ENCODE peak calls at places on chromosomes 11 and 22, in six cellular contexts. E, R, D, G, M and I are unnamed samples.

GRCh38 chr11:67731583-67731982 is 57.2 kb upstream of the ALDH3B2 start:
- DNase-seq in E (no peak), R (no peak), D (no peak), G (no peak), M (no peak), I (no peak)

GRCh38 chr22:48923909-48924475 is 903.7 kb downstream of the BRD1 start:
- DNase-seq in E (peak; percentile 15), R (no peak), D (no peak), G (no peak), M (no peak), I (no peak)

GRCh38 chr11:96622026-96622634 is 232.3 kb downstream of the JRKL start:
- DNase-seq in E (no peak), R (no peak), D (no peak), G (no peak), M (no peak), I (no peak)

GRCh38 chr11:2538951-2539735 is 94.3 kb downstream of the KCNQ1 start:
- DNase-seq in E (peak; percentile 55), R (peak; percentile 73), D (no peak), G (no peak), M (peak; percentile 38), I (no peak)

GRCh38 chr11:60700689-60701508 is 1.5 kb downstream of the MS4A8 start:
- DNase-seq in E (no peak), R (no peak), D (peak; percentile 62), G (no peak), M (no peak), I (peak; percentile 63)

GRCh38 chr11:1257916-1258315 is 35.0 kb downstream of the MUC5B start:
- DNase-seq in E (no peak), R (no peak), D (no peak), G (no peak), M (no peak), I (no peak)

GRCh38 chr11:17747131-17747955 is 12.8 kb downstream of the KCNC1 start:
- DNase-seq in E (no peak), R (no peak), D (no peak), G (no peak), M (no peak), I (no peak)

GRCh38 chr11:92306966-92307504 is 82.4 kb downstream of the FAT3 start:
- DNase-seq in E (no peak), R (no peak), D (no peak), G (no peak), M (no peak), I (no peak)

GRCh38 chr11:61791737-61792309 is 576 bp downstream of the TMEM258 start:
- DNase-seq in E (peak; percentile 93), R (no peak), D (no peak), G (peak; percentile 38), M (peak; percentile 68), I (peak; percentile 66)

GRCh38 chr11:3942160-3942955 is 86.9 kb downstream of the STIM1 start:
- DNase-seq in E (no peak), R (no peak), D (no peak), G (no peak), M (no peak), I (no peak)

GRCh38 chr11:69326622-69327219 is 32.8 kb downstream of the MYEOV start:
- DNase-seq in E (peak; percentile 23), R (peak; percentile 53), D (peak; percentile 6), G (no peak), M (no peak), I (no peak)

GRCh38 chr11:19905280-19905853 is 192.7 kb downstream of the NAV2 start:
- DNase-seq in E (no peak), R (no peak), D (no peak), G (no peak), M (no peak), I (no peak)

GRCh38 chr11:128928400-128928799 is 14.3 kb downstream of the TP53AIP1 start:
- DNase-seq in E (no peak), R (no peak), D (no peak), G (no peak), M (no peak), I (no peak)

GRCh38 chr11:121892131-121892681 is 223.8 kb downstream of the BLID start:
- DNase-seq in E (no peak), R (peak; percentile 87), D (peak; percentile 42), G (peak; percentile 33), M (no peak), I (peak; percentile 8)

GRCh38 chr11:113261709-113262475 is 52.5 kb upstream of the TTC12 start:
- DNase-seq in E (peak; percentile 76), R (peak; percentile 45), D (no peak), G (no peak), M (no peak), I (no peak)

GRCh38 chr22:26894766-26895485 is 237.5 kb downstream of the MIAT start:
- DNase-seq in E (peak; percentile 78), R (no peak), D (no peak), G (no peak), M (no peak), I (no peak)

GRCh38 chr11:120827820-120828219 is 196.1 kb upstream of the TBCEL start:
- DNase-seq in E (no peak), R (no peak), D (no peak), G (no peak), M (no peak), I (no peak)

GRCh38 chr11:33773399-33774355 is 643 bp downstream of the FBXO3 start:
- DNase-seq in E (no peak), R (peak; percentile 89), D (no peak), G (no peak), M (peak; percentile 47), I (no peak)

GRCh38 chr11:126090452-126090851 is 27.8 kb upstream of the CDON start:
- DNase-seq in E (no peak), R (no peak), D (no peak), G (no peak), M (no peak), I (no peak)

GRCh38 chr11:22244986-22245592 is 52.2 kb downstream of the ANO5 start:
- DNase-seq in E (peak; percentile 70), R (no peak), D (peak; percentile 62), G (peak; percentile 13), M (peak; percentile 44), I (peak; percentile 31)

GRCh38 chr11:2825886-2826678 is 59.5 kb downstream of the CDKN1C start:
- DNase-seq in E (peak; percentile 88), R (peak; percentile 94), D (no peak), G (peak; percentile 64), M (peak; percentile 72), I (no peak)

GRCh38 chr11:2377511-2378443 is 667 bp downstream of the CD81 start:
- DNase-seq in E (peak; percentile 78), R (peak; percentile 95), D (peak; percentile 57), G (peak; percentile 73), M (peak; percentile 83), I (peak; percentile 66)

GRCh38 chr22:30947163-30947820 is 21.3 kb downstream of the MORC2 start:
- DNase-seq in E (no peak), R (no peak), D (no peak), G (peak; percentile 38), M (no peak), I (peak; percentile 59)
- TF ChIP-seq CTCF in E (no peak), R (no peak), D (peak; percentile 42), G (no peak), M (no peak), I (no peak)

GRCh38 chr22:20604092-20604747 is 96.8 kb downstream of the MED15 start:
- DNase-seq in E (no peak), R (no peak), D (no peak), G (no peak), M (peak; percentile 21), I (no peak)

GRCh38 chr22:20604776-20605221 is 97.4 kb downstream of the MED15 start:
- DNase-seq in E (no peak), R (no peak), D (peak; percentile 34), G (no peak), M (no peak), I (no peak)

GRCh38 chr22:20600137-20600673 is 92.8 kb downstream of the MED15 start:
- DNase-seq in E (no peak), R (no peak), D (no peak), G (no peak), M (peak; percentile 28), I (no peak)

GRCh38 chr22:20601308-20601707 is 93.9 kb downstream of the MED15 start:
- DNase-seq in E (no peak), R (no peak), D (no peak), G (no peak), M (no peak), I (no peak)

DNA sequence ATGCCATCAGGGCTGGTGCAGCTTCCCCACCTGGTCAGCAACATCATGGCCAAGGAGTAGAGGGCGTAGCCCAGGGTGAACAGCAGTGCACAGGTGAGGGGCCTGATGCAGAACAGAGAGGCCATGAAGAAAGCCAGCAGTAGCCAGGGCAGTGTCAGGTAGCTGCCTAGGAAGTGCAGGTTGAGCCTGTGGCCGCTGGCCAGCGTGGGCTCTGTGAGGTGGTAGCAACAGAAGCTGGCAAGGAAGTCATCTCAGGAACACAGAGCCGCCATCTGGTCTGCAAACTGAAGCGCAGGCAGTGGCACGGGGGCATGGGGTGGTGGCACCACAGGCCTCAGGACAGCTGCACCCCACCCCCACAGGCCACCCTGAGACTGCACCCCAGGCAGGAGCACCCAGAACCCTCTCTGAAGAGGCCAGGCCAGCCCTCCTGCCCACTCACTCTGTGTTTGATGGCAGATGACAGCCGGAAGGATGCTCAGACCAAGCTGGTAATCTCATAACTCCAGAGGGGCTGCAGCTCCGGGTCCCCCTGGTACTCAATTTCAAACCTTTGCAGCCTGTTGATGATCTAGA is 95.3 kb downstream of the MED15 start:
- DNase-seq in E (no peak), R (no peak), D (peak; percentile 24), G (no peak), M (peak; percentile 33), I (no peak)
- TF ChIP-seq CTCF in E (no peak), R (no peak), D (no peak), G (no peak), M (no peak), I (no peak)

GRCh38 chr22:22111267-22111751 is 128.7 kb upstream of the TOP3B start:
- DNase-seq in E (no peak), R (no peak), D (no peak), G (no peak), M (no peak), I (no peak)

GRCh38 chr22:22111983-22112382 is 129.4 kb upstream of the TOP3B start:
- DNase-seq in E (no peak), R (no peak), D (no peak), G (no peak), M (no peak), I (no peak)

GRCh38 chr22:22110548-22111266 is 128.1 kb upstream of the TOP3B start:
- DNase-seq in E (peak; percentile 63), R (no peak), D (peak; percentile 51), G (peak; percentile 30), M (no peak), I (peak; percentile 70)

GRCh38 chr22:22112533-22113294 is 130.1 kb upstream of the TOP3B start:
- DNase-seq in E (no peak), R (no peak), D (no peak), G (no peak), M (no peak), I (no peak)

GRCh38 chr22:22109693-22110466 is 127.3 kb upstream of the TOP3B start:
- DNase-seq in E (no peak), R (no peak), D (no peak), G (no peak), M (no peak), I (no peak)
- TF ChIP-seq CTCF in E (no peak), R (no peak), D (peak; percentile 60), G (no peak), M (no peak), I (peak; percentile 24)

DNA sequence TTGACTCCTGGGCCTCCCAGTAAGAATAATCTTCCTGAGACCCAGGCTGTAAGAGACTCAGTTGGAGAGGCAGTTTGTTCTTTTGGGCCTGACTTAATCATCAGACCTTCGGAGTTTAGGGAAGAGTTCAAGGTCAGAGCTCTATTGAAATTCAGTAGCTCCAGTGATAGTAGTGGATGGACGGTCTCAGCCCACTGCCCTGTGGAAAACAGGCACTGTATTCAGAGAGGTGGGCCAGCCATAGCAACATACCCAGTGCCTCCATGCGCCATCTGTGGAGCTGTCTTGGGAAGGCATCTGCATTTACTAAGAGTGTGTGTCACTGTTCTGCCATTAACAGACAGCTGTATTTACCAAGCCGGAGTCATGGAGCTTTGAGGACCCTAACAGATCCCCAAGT is 2.9 kb downstream of the SMARCB1 start:
- DNase-seq in E (no peak), R (no peak), D (no peak), G (no peak), M (peak; percentile 14), I (no peak)
- TF ChIP-seq CTCF in E (no peak), R (no peak), D (peak; percentile 30), G (no peak), M (no peak), I (no peak)